ENCODE peak calls at places on chromosome 21, in seven cellular contexts. E is AG04450, R is uterus, G is AG10803, A is AG09309, K is A549, H is fibroblast of mammary gland. I is an unnamed sample.

GRCh38 chr21:27713159-27714109 is 746.5 kb upstream of the ADAMTS5 start:
- DNase-seq in E (no peak), R (no peak), G (no peak), A (no peak), K (no peak), H (no peak), I (no peak)

GRCh38 chr21:33811147-33812024 is 104.2 kb downstream of the ATP5PO start:
- DNase-seq in E (no peak), R (no peak), G (no peak), A (no peak), K (no peak), H (no peak), I (no peak)

GRCh38 chr21:42565206-42565810 is 51.7 kb downstream of the SLC37A1 start:
- DNase-seq in E (no peak), R (peak), G (no peak), A (no peak), K (no peak), H (no peak), I (no peak)

GRCh38 chr21:29092102-29092959 is 18.9 kb upstream of the CCT8 start:
- DNase-seq in E (no peak), R (no peak), G (peak), A (no peak), K (no peak), H (peak), I (no peak)

GRCh38 chr21:26041441-26042180 is 129.0 kb downstream of the APP start:
- DNase-seq in E (no peak), R (no peak), G (peak), A (peak), K (no peak), H (peak), I (no peak)

GRCh38 chr21:17391811-17392340 is 121.0 kb upstream of the CXADR start:
- DNase-seq in E (no peak), R (no peak), G (no peak), A (no peak), K (no peak), H (no peak), I (no peak)

GRCh38 chr21:41678944-41679343 is 87.9 kb downstream of the RIPK4 start:
- DNase-seq in E (peak), R (peak), G (peak), A (peak), K (peak), H (peak), I (peak)

GRCh38 chr21:26405071-26405470 is 168.0 kb downstream of the CYYR1 start:
- DNase-seq in E (no peak), R (no peak), G (peak), A (no peak), K (no peak), H (no peak), I (no peak)

GRCh38 chr21:25995283-25995682 is 175.3 kb downstream of the APP start:
- DNase-seq in E (no peak), R (no peak), G (no peak), A (no peak), K (no peak), H (no peak), I (no peak)

GRCh38 chr21:35641271-35642016 is 418.9 kb downstream of the SETD4 start:
- DNase-seq in E (no peak), R (no peak), G (peak), A (peak), K (no peak), H (peak), I (no peak)

GRCh38 chr21:23853796-23854379 is 1753.4 kb downstream of the MRPL39 start:
- DNase-seq in E (peak), R (no peak), G (no peak), A (no peak), K (peak), H (peak), I (no peak)

GRCh38 chr21:28833181-28833580 is 159.5 kb downstream of the LTN1 start:
- DNase-seq in E (no peak), R (no peak), G (peak), A (no peak), K (no peak), H (no peak), I (no peak)

GRCh38 chr21:41316200-41316599 is 401 bp upstream of the FAM3B start:
- DNase-seq in E (no peak), R (no peak), G (no peak), A (no peak), K (no peak), H (no peak), I (no peak)

GRCh38 chr21:27823652-27824201 is 856.8 kb upstream of the ADAMTS5 start:
- DNase-seq in E (no peak), R (no peak), G (no peak), A (no peak), K (no peak), H (no peak), I (no peak)

GRCh38 chr21:42820513-42821465 is 58.5 kb downstream of the WDR4 start:
- DNase-seq in E (no peak), R (no peak), G (no peak), A (no peak), K (no peak), H (no peak), I (no peak)

GRCh38 chr21:16186742-16187141 is 457.0 kb downstream of the USP25 start:
- DNase-seq in E (no peak), R (no peak), G (peak), A (no peak), K (no peak), H (no peak), I (no peak)
- H3K4me3 ChIP-seq in E (no peak), R (no peak), G (no peak), A (no peak), K (no peak), H (no peak), I (no peak)

DNA sequence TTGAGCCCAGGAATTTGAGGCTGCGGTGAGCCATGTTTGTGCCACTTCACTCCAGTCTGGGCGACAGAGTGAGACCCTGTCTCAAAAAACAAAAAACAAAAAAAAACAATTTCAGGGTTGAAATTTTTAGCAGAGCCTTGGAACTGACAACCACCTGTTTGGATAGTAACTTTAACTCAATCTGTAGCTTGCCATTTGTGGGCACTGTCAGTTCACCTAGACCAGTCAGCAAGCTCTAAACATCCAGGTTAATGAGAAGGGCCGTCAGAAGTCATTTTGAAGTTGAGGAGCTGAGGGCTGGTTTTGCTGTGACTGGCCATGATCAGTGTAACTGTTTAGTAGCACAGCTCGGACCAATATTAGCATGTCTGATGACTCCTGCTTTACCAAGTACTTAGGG is 8.4 kb downstream of the TRAPPC10 start:
- DNase-seq in E (no peak), R (no peak), G (no peak), A (no peak), K (no peak), H (no peak), I (no peak)
- H3K4me3 ChIP-seq in E (no peak), R (no peak), G (no peak), A (no peak), K (no peak), H (no peak), I (no peak)

DNA sequence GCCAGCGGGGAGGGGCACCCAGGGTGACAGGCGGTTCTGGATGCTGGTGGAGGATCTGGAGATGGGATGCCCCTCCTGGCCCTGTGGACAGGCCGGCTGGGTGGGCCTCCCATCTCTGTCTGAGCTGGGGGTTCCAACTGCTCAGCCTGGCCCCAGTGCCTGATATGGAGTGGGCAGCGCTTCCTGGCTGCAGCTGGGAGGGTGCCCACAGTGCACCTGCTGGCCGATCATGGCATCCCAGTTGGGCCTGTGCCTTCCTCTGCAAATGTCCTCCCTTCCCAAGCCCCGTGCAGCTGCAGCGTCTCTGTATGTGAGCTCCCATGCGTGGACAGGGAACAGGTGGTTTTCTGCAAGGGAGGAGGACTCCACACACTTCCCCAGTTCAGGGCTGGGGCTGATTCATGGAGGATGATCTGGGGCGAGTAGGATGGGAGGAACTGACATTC is 2.1 kb downstream of the PFKL start:
- DNase-seq in E (no peak), R (no peak), G (no peak), A (no peak), K (no peak), H (no peak), I (no peak)
- H3K4me3 ChIP-seq in E (no peak), R (no peak), G (no peak), A (no peak), K (no peak), H (no peak), I (peak)

DNA sequence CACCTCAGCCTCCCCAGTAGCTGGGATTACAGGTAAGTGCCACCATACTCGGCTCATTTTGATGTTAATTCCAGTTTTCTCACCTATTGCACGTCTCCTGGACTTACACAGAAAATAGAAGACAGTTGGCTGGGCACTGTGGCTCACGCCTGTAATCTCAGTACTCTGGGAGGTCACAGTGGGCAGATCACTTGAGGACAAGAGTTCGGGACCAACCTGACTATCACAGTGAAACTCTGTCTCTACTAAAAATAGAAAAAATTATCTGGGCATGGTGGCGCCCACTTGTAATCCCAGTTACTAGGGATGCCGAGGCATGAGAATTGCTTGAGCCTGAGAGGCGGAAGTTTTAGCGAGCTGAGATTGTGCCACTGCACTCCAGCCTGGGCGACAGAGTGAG is 44.1 kb downstream of the DYRK1A start:
- DNase-seq in E (no peak), R (no peak), G (no peak), A (no peak), K (no peak), H (no peak), I (no peak)
- H3K4me3 ChIP-seq in E (no peak), R (no peak), G (no peak), A (no peak), K (no peak), H (no peak), I (no peak)

GRCh38 chr21:46227811-46228344 is 696 bp downstream of the LSS start:
- DNase-seq in E (no peak), R (no peak), G (no peak), A (no peak), K (no peak), H (no peak), I (no peak)

GRCh38 chr21:46226920-46227599 is 1.5 kb downstream of the LSS start:
- DNase-seq in E (no peak), R (no peak), G (peak), A (peak), K (no peak), H (peak), I (peak)

GRCh38 chr21:46228345-46229051 is at the start of gene LSS:
- DNase-seq in E (peak), R (peak), G (peak), A (peak), K (peak), H (peak), I (peak)

GRCh38 chr21:46223217-46223616 is 5.4 kb downstream of the LSS start:
- DNase-seq in E (no peak), R (no peak), G (no peak), A (no peak), K (no peak), H (no peak), I (no peak)

DNA sequence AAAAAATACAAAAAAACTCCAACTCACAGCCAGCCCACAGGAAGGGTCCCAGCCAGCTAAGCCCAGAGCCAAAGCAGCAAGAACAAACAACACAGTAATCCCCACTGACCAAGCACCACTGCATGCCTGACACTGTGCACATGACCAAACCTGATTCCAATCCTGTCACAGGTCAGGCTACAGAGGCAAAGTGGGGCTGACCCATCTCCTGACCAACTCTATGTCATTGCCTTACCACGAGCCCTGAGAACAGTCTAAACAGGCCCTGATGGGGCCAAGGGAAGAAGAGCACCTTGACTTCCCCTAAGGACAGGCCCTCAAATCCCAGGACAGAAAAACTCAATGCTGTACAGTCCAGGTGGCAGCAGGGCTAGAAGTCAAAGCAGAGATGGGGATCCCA is 2.4 kb downstream of the LSS start:
- DNase-seq in E (no peak), R (no peak), G (no peak), A (no peak), K (no peak), H (peak), I (no peak)
- H3K4me3 ChIP-seq in E (peak), R (no peak), G (peak), A (no peak), K (no peak), H (peak), I (no peak)

GRCh38 chr21:38467911-38468310 is 30.4 kb downstream of the ERG start:
- DNase-seq in E (no peak), R (no peak), G (no peak), A (no peak), K (no peak), H (no peak), I (no peak)
- H3K4me3 ChIP-seq in E (no peak), R (no peak), G (no peak), A (no peak), K (no peak), H (no peak), I (no peak)